ENCODE peak calls at places on chromosome 18, in seven cellular contexts. E is CD4-positive, CD25-positive, alpha-beta regulatory T cell; N is transverse colon; R is fibroblast of mammary gland; D is Right ventricle myocardium inferior; A is dermis blood vessel endothelial cell; X is cardiac fibroblast. S is an unnamed sample.

GRCh38 chr18:70421471-70421870 is 132.6 kb downstream of the SOCS6 start:
- DNase-seq in R (peak), E (no peak), A (peak), X (peak), N (no peak), D (no peak), S (no peak)

GRCh38 chr18:76412010-76412817 is 82.8 kb downstream of the ZNF516 start:
- DNase-seq in X (no peak), E (no peak), R (peak), D (no peak), N (peak), A (peak), S (no peak)

GRCh38 chr18:25047983-25048382 is 304.0 kb downstream of the ZNF521 start:
- DNase-seq in X (no peak), D (no peak), R (no peak), A (no peak), E (no peak), N (no peak), S (no peak)

GRCh38 chr18:47928466-47928865 is 2.0 kb downstream of the SMAD2 start:
- DNase-seq in A (peak), N (no peak), E (peak), D (no peak), X (peak), R (peak), S (peak)

GRCh38 chr18:46628206-46628605 is 28.8 kb downstream of the LOXHD1 start:
- DNase-seq in R (no peak), E (no peak), N (no peak), X (no peak), A (no peak), D (no peak), S (no peak)

GRCh38 chr18:845152-845819 is 33.2 kb upstream of the YES1 start:
- DNase-seq in D (no peak), R (peak), N (no peak), X (peak), A (peak), E (no peak), S (no peak)

GRCh38 chr18:3914833-3915598 is 465.0 kb downstream of the TGIF1 start:
- DNase-seq in X (no peak), A (no peak), N (no peak), E (no peak), D (no peak), R (no peak), S (no peak)

GRCh38 chr18:8235916-8236315 is 373.3 kb upstream of the RAB12 start:
- DNase-seq in X (no peak), D (no peak), A (no peak), E (no peak), N (no peak), R (no peak), S (no peak)

GRCh38 chr18:39480494-39481245 is 1915.1 kb upstream of the CELF4 start:
- DNase-seq in N (no peak), D (no peak), R (no peak), A (no peak), X (no peak), E (no peak), S (no peak)

GRCh38 chr18:74748809-74749208 is 151.1 kb downstream of the ZNF407 start:
- DNase-seq in E (no peak), R (no peak), N (no peak), D (no peak), X (no peak), A (no peak), S (no peak)

S was measured in CD4-positive, alpha-beta memory T cell.